ENCODE peak calls at places on chromosomes 16 and 17, in seven cellular contexts. One of them, this sample, is unnamed.

GRCh38 chr16:73430138-73430537 is 382.2 kb upstream of the ZFHX3 start:
- DNase-seq in heart left ventricle: no peak
- DNase-seq in dorsolateral prefrontal cortex: no peak
- DNase-seq in transverse colon: no peak
- DNase-seq in lower lobe of right lung: no peak
- DNase-seq in AG10803: no peak
- DNase-seq in nephron progenitor cell: no peak
- DNase-seq in this sample: no peak

GRCh38 chr16:68902376-68903345 is 59.3 kb downstream of the TANGO6 start:
- DNase-seq in lower lobe of right lung: no peak
- DNase-seq in heart left ventricle: no peak
- DNase-seq in dorsolateral prefrontal cortex: no peak
- DNase-seq in AG10803: peak
- DNase-seq in nephron progenitor cell: peak
- DNase-seq in transverse colon: peak
- DNase-seq in this sample: peak

GRCh38 chr17:11618861-11619566 is 20.7 kb downstream of the DNAH9 start:
- DNase-seq in lower lobe of right lung: no peak
- DNase-seq in nephron progenitor cell: no peak
- DNase-seq in transverse colon: peak
- DNase-seq in heart left ventricle: peak
- DNase-seq in AG10803: no peak
- DNase-seq in dorsolateral prefrontal cortex: no peak
- DNase-seq in this sample: no peak

GRCh38 chr17:38742431-38743308 is 5.5 kb downstream of the PCGF2 start:
- DNase-seq in transverse colon: peak
- DNase-seq in AG10803: peak
- DNase-seq in heart left ventricle: no peak
- DNase-seq in dorsolateral prefrontal cortex: no peak
- DNase-seq in nephron progenitor cell: no peak
- DNase-seq in lower lobe of right lung: no peak
- DNase-seq in this sample: no peak

GRCh38 chr17:74373838-74374606 is 6.7 kb downstream of the GPR142 start:
- DNase-seq in AG10803: no peak
- DNase-seq in lower lobe of right lung: no peak
- DNase-seq in nephron progenitor cell: no peak
- DNase-seq in transverse colon: peak
- DNase-seq in dorsolateral prefrontal cortex: peak
- DNase-seq in heart left ventricle: no peak
- DNase-seq in this sample: no peak

GRCh38 chr16:73142995-73143394 is 95.1 kb upstream of the ZFHX3 start:
- DNase-seq in heart left ventricle: no peak
- DNase-seq in transverse colon: no peak
- DNase-seq in lower lobe of right lung: no peak
- DNase-seq in nephron progenitor cell: no peak
- DNase-seq in dorsolateral prefrontal cortex: no peak
- DNase-seq in AG10803: no peak
- DNase-seq in this sample: no peak

GRCh38 chr17:50412188-50412732 is 13.8 kb upstream of the ACSF2 start:
- DNase-seq in dorsolateral prefrontal cortex: no peak
- DNase-seq in nephron progenitor cell: no peak
- DNase-seq in AG10803: no peak
- DNase-seq in heart left ventricle: no peak
- DNase-seq in transverse colon: no peak
- DNase-seq in lower lobe of right lung: no peak
- DNase-seq in this sample: no peak

GRCh38 chr17:46841561-46842379 is 9.6 kb upstream of the WNT9B start:
- DNase-seq in dorsolateral prefrontal cortex: no peak
- DNase-seq in lower lobe of right lung: peak
- DNase-seq in AG10803: no peak
- DNase-seq in transverse colon: no peak
- DNase-seq in heart left ventricle: no peak
- DNase-seq in nephron progenitor cell: peak
- DNase-seq in this sample: peak

GRCh38 chr17:77437017-77437416 is 296.2 kb downstream of the SEC14L1 start:
- DNase-seq in dorsolateral prefrontal cortex: no peak
- DNase-seq in transverse colon: peak
- DNase-seq in nephron progenitor cell: no peak
- DNase-seq in heart left ventricle: peak
- DNase-seq in lower lobe of right lung: no peak
- DNase-seq in AG10803: peak
- DNase-seq in this sample: no peak

GRCh38 chr16:4032768-4033167 is 83.5 kb downstream of the ADCY9 start:
- DNase-seq in transverse colon: peak
- DNase-seq in AG10803: peak
- DNase-seq in lower lobe of right lung: peak
- DNase-seq in heart left ventricle: peak
- DNase-seq in nephron progenitor cell: no peak
- DNase-seq in dorsolateral prefrontal cortex: no peak
- DNase-seq in this sample: no peak

GRCh38 chr17:59002848-59003247 is 103.8 kb downstream of the TRIM37 start:
- DNase-seq in dorsolateral prefrontal cortex: no peak
- DNase-seq in transverse colon: no peak
- DNase-seq in lower lobe of right lung: no peak
- DNase-seq in nephron progenitor cell: no peak
- DNase-seq in heart left ventricle: no peak
- DNase-seq in AG10803: peak
- DNase-seq in this sample: no peak

GRCh38 chr16:57316390-57317017 is 32.0 kb upstream of the PLLP start:
- DNase-seq in lower lobe of right lung: no peak
- DNase-seq in AG10803: peak
- DNase-seq in heart left ventricle: peak
- DNase-seq in transverse colon: no peak
- DNase-seq in dorsolateral prefrontal cortex: no peak
- DNase-seq in nephron progenitor cell: no peak
- DNase-seq in this sample: no peak

GRCh38 chr16:15487336-15488284 is 53.2 kb downstream of the BMERB1 start:
- DNase-seq in heart left ventricle: no peak
- DNase-seq in lower lobe of right lung: no peak
- DNase-seq in AG10803: no peak
- DNase-seq in transverse colon: no peak
- DNase-seq in nephron progenitor cell: no peak
- DNase-seq in dorsolateral prefrontal cortex: no peak
- DNase-seq in this sample: no peak

GRCh38 chr16:86087011-86087453 is 188.1 kb downstream of the IRF8 start:
- DNase-seq in transverse colon: no peak
- DNase-seq in dorsolateral prefrontal cortex: no peak
- DNase-seq in nephron progenitor cell: no peak
- DNase-seq in AG10803: no peak
- DNase-seq in heart left ventricle: no peak
- DNase-seq in lower lobe of right lung: peak
- DNase-seq in this sample: no peak

GRCh38 chr17:36542755-36543154 is 2.0 kb upstream of the GGNBP2 start:
- DNase-seq in nephron progenitor cell: no peak
- DNase-seq in heart left ventricle: no peak
- DNase-seq in lower lobe of right lung: no peak
- DNase-seq in dorsolateral prefrontal cortex: no peak
- DNase-seq in AG10803: no peak
- DNase-seq in transverse colon: no peak
- DNase-seq in this sample: no peak

GRCh38 chr17:6421700-6422604 is 13.0 kb downstream of the AIPL1 start:
- DNase-seq in lower lobe of right lung: peak
- DNase-seq in dorsolateral prefrontal cortex: peak
- DNase-seq in transverse colon: peak
- DNase-seq in AG10803: peak
- DNase-seq in heart left ventricle: peak
- DNase-seq in nephron progenitor cell: peak
- DNase-seq in this sample: peak
- TF ChIP-seq CTCF in lower lobe of right lung: peak
- TF ChIP-seq CTCF in dorsolateral prefrontal cortex: peak
- TF ChIP-seq CTCF in transverse colon: peak
- TF ChIP-seq CTCF in AG10803: peak
- TF ChIP-seq CTCF in heart left ventricle: peak
- TF ChIP-seq CTCF in nephron progenitor cell: peak
- TF ChIP-seq CTCF in this sample: peak

GRCh38 chr16:795580-796229 is 4.8 kb downstream of the GNG13 start:
- DNase-seq in nephron progenitor cell: no peak
- DNase-seq in AG10803: no peak
- DNase-seq in heart left ventricle: no peak
- DNase-seq in transverse colon: peak
- DNase-seq in dorsolateral prefrontal cortex: no peak
- DNase-seq in lower lobe of right lung: no peak
- DNase-seq in this sample: no peak
- TF ChIP-seq CTCF in nephron progenitor cell: no peak
- TF ChIP-seq CTCF in AG10803: no peak
- TF ChIP-seq CTCF in heart left ventricle: no peak
- TF ChIP-seq CTCF in transverse colon: no peak
- TF ChIP-seq CTCF in dorsolateral prefrontal cortex: no peak
- TF ChIP-seq CTCF in lower lobe of right lung: no peak
- TF ChIP-seq CTCF in this sample: no peak

GRCh38 chr17:17523714-17524075 is 27.5 kb upstream of the RASD1 start:
- DNase-seq in nephron progenitor cell: no peak
- DNase-seq in lower lobe of right lung: no peak
- DNase-seq in heart left ventricle: no peak
- DNase-seq in transverse colon: no peak
- DNase-seq in AG10803: no peak
- DNase-seq in dorsolateral prefrontal cortex: no peak
- DNase-seq in this sample: no peak

GRCh38 chr17:17524091-17524490 is 27.9 kb upstream of the RASD1 start:
- DNase-seq in heart left ventricle: no peak
- DNase-seq in transverse colon: no peak
- DNase-seq in dorsolateral prefrontal cortex: no peak
- DNase-seq in nephron progenitor cell: no peak
- DNase-seq in AG10803: no peak
- DNase-seq in lower lobe of right lung: no peak
- DNase-seq in this sample: no peak

GRCh38 chr17:17525331-17525730 is 29.1 kb upstream of the RASD1 start:
- DNase-seq in nephron progenitor cell: no peak
- DNase-seq in lower lobe of right lung: no peak
- DNase-seq in heart left ventricle: no peak
- DNase-seq in dorsolateral prefrontal cortex: no peak
- DNase-seq in transverse colon: no peak
- DNase-seq in AG10803: no peak
- DNase-seq in this sample: no peak

GRCh38 chr17:17520599-17521232 is 24.5 kb upstream of the RASD1 start:
- DNase-seq in heart left ventricle: no peak
- DNase-seq in AG10803: no peak
- DNase-seq in lower lobe of right lung: no peak
- DNase-seq in nephron progenitor cell: no peak
- DNase-seq in dorsolateral prefrontal cortex: no peak
- DNase-seq in transverse colon: no peak
- DNase-seq in this sample: no peak

DNA sequence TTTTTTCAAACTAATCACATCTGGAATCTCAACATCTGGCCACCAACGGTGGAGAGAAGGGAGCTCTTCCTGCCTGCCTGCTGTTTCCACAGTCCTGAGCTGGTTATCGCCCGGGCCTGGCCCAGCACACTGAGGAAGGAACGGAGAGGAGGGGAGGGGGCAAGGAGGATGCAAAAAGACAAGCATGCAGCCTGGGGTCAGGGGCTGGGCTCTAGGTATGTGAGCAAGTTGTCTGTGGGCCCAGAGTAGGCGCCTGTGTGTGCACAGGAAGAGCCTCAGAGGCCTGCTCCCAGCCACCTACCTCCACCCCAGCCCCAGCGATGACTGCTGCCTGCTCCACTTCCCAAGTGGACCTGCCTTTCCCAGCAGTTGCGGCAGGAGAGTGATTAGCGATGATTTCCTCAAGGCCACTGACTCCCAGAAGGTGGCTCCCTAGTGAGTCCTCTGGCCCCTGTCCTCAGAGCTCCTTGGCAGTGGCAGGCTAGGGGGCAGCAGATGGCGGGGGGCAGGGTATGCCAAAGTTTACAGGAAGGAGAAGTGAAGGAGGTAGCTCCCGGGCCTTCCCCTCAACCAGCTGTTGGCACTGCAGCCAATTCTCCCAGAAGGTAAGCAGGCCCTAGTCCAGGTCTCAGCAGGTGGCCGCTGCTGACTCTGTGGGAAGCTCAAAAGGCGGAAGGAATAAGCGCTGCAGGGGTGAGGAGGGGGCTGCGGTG is 27.0 kb upstream of the RASD1 start:
- DNase-seq in heart left ventricle: no peak
- DNase-seq in nephron progenitor cell: no peak
- DNase-seq in dorsolateral prefrontal cortex: no peak
- DNase-seq in transverse colon: no peak
- DNase-seq in AG10803: no peak
- DNase-seq in lower lobe of right lung: no peak
- DNase-seq in this sample: peak
- TF ChIP-seq CTCF in heart left ventricle: no peak
- TF ChIP-seq CTCF in nephron progenitor cell: no peak
- TF ChIP-seq CTCF in dorsolateral prefrontal cortex: no peak
- TF ChIP-seq CTCF in transverse colon: no peak
- TF ChIP-seq CTCF in AG10803: no peak
- TF ChIP-seq CTCF in lower lobe of right lung: no peak
- TF ChIP-seq CTCF in this sample: no peak

DNA sequence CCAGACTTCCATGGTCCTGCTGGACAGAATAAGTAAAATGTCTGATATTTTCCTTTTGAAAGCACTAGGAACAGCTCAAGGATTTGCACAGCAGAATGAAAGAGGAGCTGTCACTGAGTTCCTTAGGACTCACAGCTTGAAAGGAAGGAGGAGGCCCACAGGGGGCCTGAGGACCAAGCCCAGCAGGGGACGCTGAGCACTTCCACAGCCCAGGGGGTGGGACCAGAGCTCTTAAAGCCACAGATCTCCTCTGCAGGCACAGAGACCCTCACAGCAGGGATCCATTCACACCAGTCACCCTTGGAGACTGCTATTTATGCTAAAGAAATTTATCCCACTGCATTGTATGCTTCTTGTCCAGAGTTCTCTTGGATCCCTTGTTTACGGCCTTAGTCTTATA is 253.3 kb downstream of the STX8 start:
- DNase-seq in transverse colon: no peak
- DNase-seq in lower lobe of right lung: no peak
- DNase-seq in AG10803: no peak
- DNase-seq in nephron progenitor cell: peak
- DNase-seq in heart left ventricle: no peak
- DNase-seq in dorsolateral prefrontal cortex: no peak
- DNase-seq in this sample: peak
- TF ChIP-seq CTCF in transverse colon: no peak
- TF ChIP-seq CTCF in lower lobe of right lung: no peak
- TF ChIP-seq CTCF in AG10803: no peak
- TF ChIP-seq CTCF in nephron progenitor cell: peak
- TF ChIP-seq CTCF in heart left ventricle: no peak
- TF ChIP-seq CTCF in dorsolateral prefrontal cortex: no peak
- TF ChIP-seq CTCF in this sample: no peak

DNA sequence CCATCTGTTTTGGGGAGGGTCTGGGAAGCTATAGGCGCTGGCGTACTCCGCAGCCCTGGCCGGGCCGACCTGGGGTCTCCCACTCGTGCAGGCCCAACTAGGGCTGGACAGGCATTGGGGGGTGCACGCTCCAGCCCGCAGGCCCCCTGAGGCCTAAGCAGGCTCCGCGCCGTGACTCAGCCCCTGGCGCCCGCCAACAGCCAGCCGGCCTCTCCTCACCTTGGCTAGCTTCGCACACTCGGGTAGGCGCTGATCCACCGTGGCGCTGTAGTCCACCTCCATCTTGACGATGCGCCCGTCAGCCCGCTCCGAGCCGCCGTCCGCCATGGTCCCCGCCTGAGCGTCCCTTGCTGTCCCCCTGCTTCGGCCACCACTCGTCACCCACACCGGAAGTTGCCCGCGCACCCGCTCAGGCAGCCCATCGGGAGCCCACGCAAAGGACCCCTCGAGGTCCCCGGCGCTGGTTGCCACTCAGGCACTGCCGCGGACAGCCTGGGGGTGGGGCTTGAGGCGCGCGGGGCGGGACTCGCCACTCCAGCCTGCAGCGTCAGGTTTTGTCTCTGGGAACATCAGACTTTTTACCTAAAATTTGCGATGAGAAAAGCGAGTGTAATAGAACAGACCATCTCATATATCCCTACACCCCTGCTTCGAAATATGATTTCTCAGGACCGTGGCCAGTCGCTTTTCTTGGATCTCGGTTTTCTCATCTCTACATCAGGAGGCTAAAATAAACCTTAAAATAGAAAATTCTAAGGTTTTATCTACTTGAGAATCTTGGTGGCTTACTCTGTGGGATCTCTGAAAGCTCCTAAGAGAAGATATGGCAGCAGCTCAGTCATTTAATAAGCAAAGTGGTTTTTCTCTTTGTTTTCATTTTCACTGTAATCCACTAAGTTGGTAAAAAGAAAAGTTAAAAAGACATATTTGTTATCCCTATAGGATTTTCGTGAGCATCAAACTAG is at the start of gene PSMD12:
- DNase-seq in transverse colon: peak
- DNase-seq in AG10803: peak
- DNase-seq in nephron progenitor cell: peak
- DNase-seq in heart left ventricle: peak
- DNase-seq in dorsolateral prefrontal cortex: peak
- DNase-seq in lower lobe of right lung: peak
- DNase-seq in this sample: peak
- TF ChIP-seq CTCF in transverse colon: no peak
- TF ChIP-seq CTCF in AG10803: no peak
- TF ChIP-seq CTCF in nephron progenitor cell: no peak
- TF ChIP-seq CTCF in heart left ventricle: no peak
- TF ChIP-seq CTCF in dorsolateral prefrontal cortex: peak
- TF ChIP-seq CTCF in lower lobe of right lung: no peak
- TF ChIP-seq CTCF in this sample: no peak